ENCODE peak calls at places on chromosomes 16 and 17, in nine cellular contexts. I is A549, T is lower leg skin, C is fibroblast of lung, W is GM10248, M is neural progenitor cell, N is IMR-90, L is HFFc6, S is adrenal gland. R is an unnamed sample.
A peak's percentile ranks its signal among the peaks of the same experiment; 100 is the strongest.

GRCh38 chr16:15786501-15786900 is 70.3 kb downstream of the MYH11 start:
- DNase-seq in I (no peak), T (no peak), C (no peak), W (no peak), M (no peak), N (no peak), L (no peak), S (no peak), R (no peak)

GRCh38 chr16:11743308-11744074 is 834 bp upstream of the TXNDC11 start:
- DNase-seq in I (peak; percentile 86), T (peak; percentile 73), C (peak; percentile 50), W (peak; percentile 35), M (no peak), N (peak; percentile 49), L (peak; percentile 25), S (peak; percentile 56), R (no peak)

GRCh38 chr17:74465378-74466110 is 890 bp upstream of the CD300A start:
- DNase-seq in I (no peak), T (no peak), C (no peak), W (no peak), M (no peak), N (no peak), L (no peak), S (no peak), R (no peak)

GRCh38 chr17:82318772-82319606 is 1.6 kb upstream of the CD7 start:
- DNase-seq in I (no peak), T (no peak), C (no peak), W (no peak), M (no peak), N (no peak), L (no peak), S (no peak), R (no peak)

GRCh38 chr16:12507366-12507765 is 296.3 kb downstream of the CPPED1 start:
- DNase-seq in I (no peak), T (no peak), C (no peak), W (no peak), M (no peak), N (peak; percentile 41), L (peak; percentile 72), S (no peak), R (peak; percentile 28)

GRCh38 chr16:31064882-31065461 is 9.1 kb downstream of the ZNF668 start:
- DNase-seq in I (peak; percentile 74), T (peak; percentile 70), C (peak; percentile 96), W (no peak), M (peak; percentile 61), N (peak; percentile 97), L (peak; percentile 95), S (peak; percentile 81), R (peak; percentile 78)

GRCh38 chr16:19089410-19089955 is 22.1 kb downstream of the COQ7 start:
- DNase-seq in I (no peak), T (no peak), C (no peak), W (no peak), M (no peak), N (no peak), L (no peak), S (no peak), R (no peak)

GRCh38 chr16:3597226-3597625 is 14.2 kb downstream of the SLX4 start:
- DNase-seq in I (no peak), T (no peak), C (no peak), W (no peak), M (no peak), N (no peak), L (no peak), S (no peak), R (no peak)

GRCh38 chr16:76193851-76194620 is 83.2 kb upstream of the CNTNAP4 start:
- DNase-seq in I (no peak), T (no peak), C (no peak), W (no peak), M (no peak), N (no peak), L (no peak), S (peak; percentile 21), R (no peak)

GRCh38 chr17:73228748-73229236 is 32.9 kb downstream of the CPSF4L start:
- DNase-seq in I (peak; percentile 70), T (peak; percentile 77), C (peak; percentile 89), W (peak; percentile 47), M (no peak), N (peak; percentile 90), L (peak; percentile 79), S (peak; percentile 88), R (peak; percentile 62)

GRCh38 chr17:80146121-80147034 is 550 bp downstream of the EIF4A3 start:
- DNase-seq in I (peak; percentile 33), T (no peak), C (peak; percentile 18), W (no peak), M (peak; percentile 75), N (peak; percentile 16), L (no peak), S (no peak), R (no peak)

GRCh38 chr16:87543436-87544191 is 50.8 kb upstream of the ZCCHC14 start:
- DNase-seq in I (no peak), T (no peak), C (no peak), W (no peak), M (no peak), N (no peak), L (no peak), S (no peak), R (no peak)
- TF ChIP-seq CTCF in I (no peak), T (no peak), C (peak; percentile 43), W (no peak), M (no peak), N (no peak), L (no peak), S (no peak), R (peak; percentile 8)

DNA sequence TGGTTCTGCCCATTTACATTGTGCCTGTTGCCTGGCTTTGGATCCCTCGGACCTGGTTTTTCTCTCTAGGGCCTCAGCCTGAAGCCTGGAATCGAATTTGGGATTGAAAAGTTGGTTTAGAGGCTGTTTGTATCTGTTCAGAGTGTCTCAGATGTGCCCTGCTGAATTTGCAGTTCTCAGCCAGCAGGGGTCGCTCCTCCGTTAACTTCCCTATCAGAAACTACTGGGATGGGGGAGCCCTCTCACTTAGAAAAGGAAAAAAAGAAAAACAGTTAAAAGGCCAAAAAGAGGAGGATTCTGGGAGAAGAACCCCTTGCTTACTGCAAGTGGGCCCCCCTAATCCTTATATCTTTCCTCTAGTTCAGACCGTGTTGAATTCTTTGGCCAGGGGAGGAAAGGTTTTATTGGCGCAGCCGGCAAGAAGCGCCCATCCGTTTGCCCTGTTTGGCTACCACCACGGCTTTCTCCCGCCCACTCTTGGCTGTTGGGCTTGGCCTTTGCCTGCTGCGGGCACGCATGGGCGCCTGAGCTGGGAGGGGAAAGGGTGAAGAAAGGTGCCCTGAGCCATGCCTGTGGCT is 8.7 kb downstream of the FZD2 start:
- DNase-seq in I (no peak), T (no peak), C (no peak), W (no peak), M (no peak), N (no peak), L (no peak), S (no peak), R (no peak)
- TF ChIP-seq CTCF in I (peak; percentile 43), T (no peak), C (peak; percentile 38), W (peak; percentile 11), M (peak; percentile 53), N (peak; percentile 64), L (peak; percentile 86), S (no peak), R (peak; percentile 35)

GRCh38 chr16:81582655-81583441 is 138.2 kb downstream of the CMIP start:
- DNase-seq in I (peak; percentile 58), T (no peak), C (no peak), W (no peak), M (peak; percentile 37), N (no peak), L (peak; percentile 33), S (peak; percentile 81), R (no peak)
- TF ChIP-seq CTCF in I (peak; percentile 27), T (no peak), C (no peak), W (no peak), M (peak; percentile 38), N (no peak), L (peak; percentile 49), S (no peak), R (no peak)

GRCh38 chr17:63448655-63449054 is 2.5 kb upstream of the CYB561 start:
- DNase-seq in I (no peak), T (no peak), C (no peak), W (no peak), M (no peak), N (no peak), L (no peak), S (no peak), R (no peak)
- TF ChIP-seq CTCF in I (no peak), T (no peak), C (no peak), W (no peak), M (no peak), N (no peak), L (no peak), S (no peak), R (no peak)

DNA sequence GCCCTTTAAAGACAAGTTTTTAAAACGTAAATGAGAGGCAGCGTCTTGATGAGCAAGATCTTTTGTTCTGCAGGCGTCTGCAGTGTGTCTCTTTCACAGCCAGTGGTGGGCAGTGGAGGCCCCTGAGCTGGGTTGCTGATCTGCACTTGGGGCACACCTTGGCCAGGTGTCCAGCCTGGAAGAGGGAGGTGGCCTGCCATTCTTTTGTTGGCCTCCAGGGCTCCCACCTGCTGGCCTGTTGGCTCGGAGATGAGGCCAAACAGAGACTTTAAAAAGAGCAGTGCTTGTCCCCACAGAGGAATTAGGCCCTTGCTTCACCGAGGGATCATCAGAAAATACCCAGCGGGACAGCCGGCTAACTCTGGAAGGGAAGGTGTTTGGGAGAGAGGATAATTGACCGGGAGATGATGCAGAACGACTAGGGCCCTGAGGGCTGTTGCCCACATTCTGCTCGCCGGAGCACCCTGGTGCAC is 145.9 kb upstream of the PLCG2 start:
- DNase-seq in I (no peak), T (no peak), C (no peak), W (no peak), M (peak; percentile 46), N (no peak), L (no peak), S (no peak), R (no peak)
- TF ChIP-seq CTCF in I (no peak), T (no peak), C (no peak), W (no peak), M (peak; percentile 34), N (no peak), L (peak; percentile 62), S (peak; percentile 14), R (no peak)

GRCh38 chr17:9225305-9226101 is 204.2 kb downstream of the NTN1 start:
- DNase-seq in I (no peak), T (no peak), C (no peak), W (no peak), M (peak; percentile 88), N (no peak), L (no peak), S (no peak), R (no peak)
- TF ChIP-seq CTCF in I (no peak), T (no peak), C (no peak), W (no peak), M (peak; percentile 43), N (no peak), L (peak; percentile 13), S (no peak), R (no peak)

DNA sequence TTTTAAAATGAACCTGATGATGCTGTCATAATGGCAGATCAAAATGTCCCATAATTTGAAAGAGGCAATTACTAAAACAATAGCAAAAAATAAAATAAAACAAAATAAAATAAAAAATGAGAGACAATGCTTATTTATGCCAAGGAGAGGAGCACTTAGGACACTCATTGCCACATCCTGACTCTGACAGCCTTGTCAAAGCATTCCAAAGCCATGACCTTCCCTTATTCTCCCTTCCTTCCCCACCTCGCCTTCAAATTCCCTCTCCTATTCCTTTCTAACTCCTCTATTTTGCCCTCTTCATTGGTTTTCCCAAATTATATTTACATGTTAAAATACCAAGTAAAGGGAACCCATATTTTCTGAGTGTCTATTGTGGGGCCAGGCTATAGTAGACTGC is 220.0 kb downstream of the CDH13 start:
- DNase-seq in I (no peak), T (no peak), C (no peak), W (no peak), M (no peak), N (no peak), L (no peak), S (no peak), R (no peak)
- TF ChIP-seq CTCF in I (no peak), T (no peak), C (no peak), W (no peak), M (no peak), N (no peak), L (no peak), S (no peak), R (no peak)